ENCODE peak calls at places on chromosome 12, in five cellular contexts. One of them, this sample, is unnamed. For H3K4me1, the result is how much of the 10 kb centered on the place peaks cover.

GRCh38 chr12:25929096-25929637 is 29.3 kb upstream of the RASSF8 start:
- DNase-seq in left lung: no peak
- DNase-seq in CD8-positive, alpha-beta memory T cell: no peak
- DNase-seq in heart right ventricle: no peak
- DNase-seq in right atrium auricular region: no peak
- DNase-seq in this sample: no peak

GRCh38 chr12:54159140-54159539 is 29.6 kb downstream of the SMUG1 start:
- DNase-seq in left lung: no peak
- DNase-seq in heart right ventricle: no peak
- DNase-seq in right atrium auricular region: no peak
- DNase-seq in CD8-positive, alpha-beta memory T cell: no peak
- DNase-seq in this sample: no peak

GRCh38 chr12:42744539-42745156 is 155.1 kb upstream of the PRICKLE1 start:
- DNase-seq in right atrium auricular region: no peak
- DNase-seq in heart right ventricle: no peak
- DNase-seq in left lung: no peak
- DNase-seq in CD8-positive, alpha-beta memory T cell: no peak
- DNase-seq in this sample: no peak

GRCh38 chr12:132535046-132535445 is 45.1 kb downstream of the FBRSL1 start:
- DNase-seq in heart right ventricle: no peak
- DNase-seq in right atrium auricular region: no peak
- DNase-seq in left lung: no peak
- DNase-seq in CD8-positive, alpha-beta memory T cell: no peak
- DNase-seq in this sample: no peak

GRCh38 chr12:116537149-116537904 is 21.9 kb upstream of the MAP1LC3B2 start:
- DNase-seq in CD8-positive, alpha-beta memory T cell: no peak
- DNase-seq in right atrium auricular region: no peak
- DNase-seq in heart right ventricle: no peak
- DNase-seq in left lung: no peak
- DNase-seq in this sample: no peak

GRCh38 chr12:131060011-131060703 is 106.5 kb downstream of the ADGRD1 start:
- DNase-seq in left lung: no peak
- DNase-seq in right atrium auricular region: no peak
- DNase-seq in heart right ventricle: peak
- DNase-seq in CD8-positive, alpha-beta memory T cell: no peak
- DNase-seq in this sample: no peak

GRCh38 chr12:78185109-78185508 is 354.4 kb downstream of the NAV3 start:
- DNase-seq in heart right ventricle: no peak
- DNase-seq in CD8-positive, alpha-beta memory T cell: no peak
- DNase-seq in left lung: no peak
- DNase-seq in right atrium auricular region: no peak
- DNase-seq in this sample: no peak

GRCh38 chr12:47988073-47989022 is 15.9 kb downstream of the COL2A1 start:
- DNase-seq in left lung: no peak
- DNase-seq in heart right ventricle: no peak
- DNase-seq in right atrium auricular region: no peak
- DNase-seq in CD8-positive, alpha-beta memory T cell: peak
- DNase-seq in this sample: no peak

GRCh38 chr12:54840293-54840692 is 14.0 kb upstream of the MUCL1 start:
- DNase-seq in right atrium auricular region: no peak
- DNase-seq in CD8-positive, alpha-beta memory T cell: no peak
- DNase-seq in heart right ventricle: no peak
- DNase-seq in left lung: no peak
- DNase-seq in this sample: no peak

GRCh38 chr12:116389990-116390655 is 112.6 kb upstream of the MED13L start:
- DNase-seq in CD8-positive, alpha-beta memory T cell: no peak
- DNase-seq in heart right ventricle: no peak
- DNase-seq in left lung: no peak
- DNase-seq in right atrium auricular region: no peak
- DNase-seq in this sample: no peak

GRCh38 chr12:70270108-70270507 is 26.9 kb downstream of the CNOT2 start:
- DNase-seq in right atrium auricular region: no peak
- DNase-seq in CD8-positive, alpha-beta memory T cell: no peak
- DNase-seq in left lung: no peak
- DNase-seq in heart right ventricle: no peak
- DNase-seq in this sample: no peak

GRCh38 chr12:32125455-32126084 is 18.9 kb downstream of the BICD1 start:
- DNase-seq in CD8-positive, alpha-beta memory T cell: no peak
- DNase-seq in right atrium auricular region: no peak
- DNase-seq in heart right ventricle: no peak
- DNase-seq in left lung: no peak
- DNase-seq in this sample: no peak

GRCh38 chr12:111304642-111305071 is 64.2 kb downstream of the PHETA1 start:
- DNase-seq in left lung: no peak
- DNase-seq in heart right ventricle: no peak
- DNase-seq in right atrium auricular region: no peak
- DNase-seq in CD8-positive, alpha-beta memory T cell: no peak
- DNase-seq in this sample: no peak

GRCh38 chr12:15700595-15700994 is 88.6 kb downstream of the EPS8 start:
- DNase-seq in left lung: no peak
- DNase-seq in CD8-positive, alpha-beta memory T cell: no peak
- DNase-seq in right atrium auricular region: no peak
- DNase-seq in heart right ventricle: no peak
- DNase-seq in this sample: no peak

GRCh38 chr12:120764766-120765165 is 39.1 kb downstream of the ACADS start:
- DNase-seq in CD8-positive, alpha-beta memory T cell: no peak
- DNase-seq in left lung: no peak
- DNase-seq in heart right ventricle: no peak
- DNase-seq in right atrium auricular region: no peak
- DNase-seq in this sample: no peak

GRCh38 chr12:96155781-96156180 is 38.4 kb upstream of the ELK3 start:
- DNase-seq in left lung: no peak
- DNase-seq in CD8-positive, alpha-beta memory T cell: no peak
- DNase-seq in right atrium auricular region: no peak
- DNase-seq in heart right ventricle: no peak
- DNase-seq in this sample: no peak

GRCh38 chr12:87866602-87867292 is 162.5 kb downstream of the C12orf50 start:
- DNase-seq in heart right ventricle: no peak
- DNase-seq in CD8-positive, alpha-beta memory T cell: no peak
- DNase-seq in left lung: no peak
- DNase-seq in right atrium auricular region: no peak
- DNase-seq in this sample: no peak

GRCh38 chr12:42705863-42706262 is 116.3 kb upstream of the PRICKLE1 start:
- DNase-seq in right atrium auricular region: peak
- DNase-seq in left lung: peak
- DNase-seq in heart right ventricle: peak
- DNase-seq in CD8-positive, alpha-beta memory T cell: no peak
- DNase-seq in this sample: peak

GRCh38 chr12:110179291-110179690 is 55.1 kb downstream of the IFT81 start:
- DNase-seq in CD8-positive, alpha-beta memory T cell: no peak
- DNase-seq in right atrium auricular region: no peak
- DNase-seq in heart right ventricle: no peak
- DNase-seq in left lung: no peak
- DNase-seq in this sample: no peak

GRCh38 chr12:96774501-96775256 is 132.4 kb upstream of the NEDD1 start:
- DNase-seq in right atrium auricular region: no peak
- DNase-seq in left lung: no peak
- DNase-seq in CD8-positive, alpha-beta memory T cell: no peak
- DNase-seq in heart right ventricle: no peak
- DNase-seq in this sample: no peak

GRCh38 chr12:49292729-49293055 is 2.3 kb upstream of the PRPH start:
- DNase-seq in CD8-positive, alpha-beta memory T cell: no peak
- DNase-seq in left lung: no peak
- DNase-seq in heart right ventricle: no peak
- DNase-seq in right atrium auricular region: no peak
- DNase-seq in this sample: no peak

GRCh38 chr12:109715310-109716091 is 1.9 kb downstream of the FAM222A start:
- DNase-seq in left lung: no peak
- DNase-seq in right atrium auricular region: no peak
- DNase-seq in heart right ventricle: peak
- DNase-seq in CD8-positive, alpha-beta memory T cell: peak
- DNase-seq in this sample: no peak

GRCh38 chr12:22287776-22288621 is 46.5 kb downstream of the ST8SIA1 start:
- DNase-seq in right atrium auricular region: no peak
- DNase-seq in left lung: no peak
- DNase-seq in CD8-positive, alpha-beta memory T cell: peak
- DNase-seq in heart right ventricle: no peak
- DNase-seq in this sample: no peak

GRCh38 chr12:26744042-26744626 is 88.9 kb downstream of the ITPR2 start:
- DNase-seq in heart right ventricle: no peak
- DNase-seq in left lung: no peak
- DNase-seq in CD8-positive, alpha-beta memory T cell: no peak
- DNase-seq in right atrium auricular region: no peak
- DNase-seq in this sample: no peak

GRCh38 chr12:240566-240965 is 22.1 kb downstream of the SLC6A13 start:
- DNase-seq in right atrium auricular region: peak
- DNase-seq in CD8-positive, alpha-beta memory T cell: no peak
- DNase-seq in left lung: no peak
- DNase-seq in heart right ventricle: no peak
- DNase-seq in this sample: no peak

GRCh38 chr12:117098361-117099217 is 627 bp downstream of the TESC start:
- DNase-seq in CD8-positive, alpha-beta memory T cell: peak
- DNase-seq in heart right ventricle: peak
- DNase-seq in left lung: peak
- DNase-seq in right atrium auricular region: no peak
- DNase-seq in this sample: no peak

GRCh38 chr12:10097521-10097920 is 1.3 kb downstream of the CLEC1A start:
- DNase-seq in right atrium auricular region: no peak
- DNase-seq in heart right ventricle: no peak
- DNase-seq in left lung: no peak
- DNase-seq in CD8-positive, alpha-beta memory T cell: no peak
- DNase-seq in this sample: no peak

GRCh38 chr12:131530427-131530826 is 180.5 kb upstream of the SFSWAP start:
- DNase-seq in heart right ventricle: no peak
- DNase-seq in CD8-positive, alpha-beta memory T cell: no peak
- DNase-seq in right atrium auricular region: no peak
- DNase-seq in left lung: no peak
- DNase-seq in this sample: no peak

GRCh38 chr12:110941391-110941790 is 21.0 kb upstream of the MYL2 start:
- DNase-seq in heart right ventricle: no peak
- DNase-seq in CD8-positive, alpha-beta memory T cell: no peak
- DNase-seq in right atrium auricular region: no peak
- DNase-seq in left lung: no peak
- DNase-seq in this sample: no peak

GRCh38 chr12:75959506-75959905 is 72.1 kb downstream of the PHLDA1 start:
- DNase-seq in CD8-positive, alpha-beta memory T cell: no peak
- DNase-seq in heart right ventricle: no peak
- DNase-seq in right atrium auricular region: no peak
- DNase-seq in left lung: no peak
- DNase-seq in this sample: no peak

GRCh38 chr12:93776581-93777018 is 99.4 kb downstream of the CRADD start:
- DNase-seq in heart right ventricle: no peak
- DNase-seq in CD8-positive, alpha-beta memory T cell: no peak
- DNase-seq in left lung: no peak
- DNase-seq in right atrium auricular region: no peak
- DNase-seq in this sample: no peak

GRCh38 chr12:33795536-33795935 is 226.8 kb upstream of the ALG10 start:
- DNase-seq in heart right ventricle: no peak
- DNase-seq in right atrium auricular region: no peak
- DNase-seq in CD8-positive, alpha-beta memory T cell: no peak
- DNase-seq in left lung: no peak
- DNase-seq in this sample: no peak

GRCh38 chr12:107320929-107321618 is 227.7 kb upstream of the CRY1 start:
- DNase-seq in CD8-positive, alpha-beta memory T cell: peak
- DNase-seq in heart right ventricle: no peak
- DNase-seq in left lung: no peak
- DNase-seq in right atrium auricular region: no peak
- DNase-seq in this sample: peak

GRCh38 chr12:92634730-92635129 is 68.1 kb upstream of the PLEKHG7 start:
- DNase-seq in heart right ventricle: no peak
- DNase-seq in left lung: no peak
- DNase-seq in CD8-positive, alpha-beta memory T cell: no peak
- DNase-seq in right atrium auricular region: no peak
- DNase-seq in this sample: no peak

DNA sequence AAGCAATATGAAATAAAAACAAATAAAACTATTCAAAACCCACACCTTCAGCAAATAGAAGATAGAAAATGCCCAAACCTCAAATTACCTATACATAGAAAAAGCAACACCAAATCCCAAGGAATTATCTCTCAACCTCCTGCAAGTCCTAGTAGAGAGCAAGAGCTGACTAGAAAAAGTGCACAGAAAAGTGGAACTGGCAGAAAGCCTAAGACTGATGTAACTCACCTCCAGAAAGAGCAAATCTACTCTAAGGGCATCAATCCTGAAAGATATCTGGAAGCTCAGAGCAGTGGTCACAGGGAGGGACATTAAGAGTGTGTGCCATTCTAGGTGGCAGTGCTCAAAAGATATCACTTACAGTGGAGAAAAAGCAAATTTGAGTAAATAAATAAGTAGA is 62.1 kb upstream of the PLEKHG7 start:
- DNase-seq in CD8-positive, alpha-beta memory T cell: no peak
- DNase-seq in right atrium auricular region: no peak
- DNase-seq in heart right ventricle: no peak
- DNase-seq in left lung: no peak
- DNase-seq in this sample: no peak
- H3K4me1 ChIP-seq in CD8-positive, alpha-beta memory T cell: under half
- H3K4me1 ChIP-seq in right atrium auricular region: under half
- H3K4me1 ChIP-seq in heart right ventricle: under half
- H3K4me1 ChIP-seq in left lung: under half
- H3K4me1 ChIP-seq in this sample: under half

DNA sequence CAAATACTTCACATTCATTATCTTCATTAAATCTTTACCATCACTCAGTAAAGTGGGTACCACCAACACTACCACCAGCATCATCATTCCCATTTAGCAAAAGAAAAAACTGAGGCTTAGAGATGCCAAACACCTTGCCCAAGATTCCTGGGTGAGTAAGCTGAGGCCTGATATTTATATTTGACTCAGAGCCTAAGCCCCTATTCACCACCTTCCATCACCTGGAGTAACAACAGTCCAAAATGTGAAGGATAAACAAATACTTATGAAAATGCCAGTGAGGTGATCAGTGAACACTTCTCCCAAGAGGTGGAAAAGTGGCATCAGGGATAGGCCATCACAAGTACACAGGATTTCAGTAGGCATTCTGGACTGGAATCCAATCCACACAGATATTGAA is 3.7 kb downstream of the SLC38A1 start:
- DNase-seq in right atrium auricular region: no peak
- DNase-seq in CD8-positive, alpha-beta memory T cell: no peak
- DNase-seq in heart right ventricle: no peak
- DNase-seq in left lung: no peak
- DNase-seq in this sample: no peak
- H3K4me1 ChIP-seq in right atrium auricular region: under half
- H3K4me1 ChIP-seq in CD8-positive, alpha-beta memory T cell: half or more
- H3K4me1 ChIP-seq in heart right ventricle: half or more
- H3K4me1 ChIP-seq in left lung: under half
- H3K4me1 ChIP-seq in this sample: under half

GRCh38 chr12:127911289-127911688 is 355.7 kb upstream of the TMEM132C start:
- DNase-seq in CD8-positive, alpha-beta memory T cell: no peak
- DNase-seq in left lung: no peak
- DNase-seq in heart right ventricle: no peak
- DNase-seq in right atrium auricular region: no peak
- DNase-seq in this sample: no peak
- H3K4me1 ChIP-seq in CD8-positive, alpha-beta memory T cell: under half
- H3K4me1 ChIP-seq in left lung: under half
- H3K4me1 ChIP-seq in heart right ventricle: under half
- H3K4me1 ChIP-seq in right atrium auricular region: under half
- H3K4me1 ChIP-seq in this sample: under half

DNA sequence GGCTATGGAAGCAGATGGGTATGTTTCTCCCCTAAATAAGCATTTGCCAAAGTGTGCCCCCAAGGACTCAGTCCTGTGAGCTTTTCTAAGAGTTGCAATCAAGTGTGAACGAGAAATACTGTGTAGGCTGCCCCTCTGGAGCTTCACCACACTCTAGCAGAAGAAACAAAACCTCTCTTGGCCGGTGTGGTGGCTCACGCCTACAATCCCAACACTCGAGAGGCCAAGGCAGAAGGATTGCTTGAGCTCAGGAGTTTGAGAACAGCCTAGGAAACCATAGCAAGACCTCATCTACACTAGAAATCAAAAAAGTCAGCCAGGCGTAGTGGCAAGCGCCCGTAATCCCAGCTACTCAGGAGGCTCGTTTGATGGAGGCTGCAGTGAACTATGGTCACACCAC is 9.8 kb downstream of the VPS37B start:
- DNase-seq in heart right ventricle: no peak
- DNase-seq in CD8-positive, alpha-beta memory T cell: no peak
- DNase-seq in right atrium auricular region: no peak
- DNase-seq in left lung: no peak
- DNase-seq in this sample: no peak
- H3K4me1 ChIP-seq in heart right ventricle: half or more
- H3K4me1 ChIP-seq in CD8-positive, alpha-beta memory T cell: half or more
- H3K4me1 ChIP-seq in right atrium auricular region: under half
- H3K4me1 ChIP-seq in left lung: under half
- H3K4me1 ChIP-seq in this sample: under half